ENCODE peak calls at places on chromosome 9, in eight cellular contexts. Y is NCI-H460, I is kidney glomerular epithelial cell, H is T47D, A is epithelial cell of proximal tubule, J is ureter, V is body of pancreas, B is testis. K is an unnamed sample.

GRCh38 chr9:38445154-38446043 is 21.1 kb upstream of the IGFBPL1 start:
- DNase-seq in A (no peak), V (no peak), Y (no peak), B (no peak), H (no peak), I (no peak), J (no peak), K (no peak)

GRCh38 chr9:21506910-21507795 is 25.0 kb upstream of the IFNE start:
- DNase-seq in H (peak), B (no peak), Y (no peak), J (no peak), I (peak), V (no peak), A (peak), K (no peak)

GRCh38 chr9:87140605-87141109 is 193.4 kb upstream of the GAS1 start:
- DNase-seq in B (no peak), V (no peak), J (no peak), A (no peak), Y (no peak), H (no peak), I (no peak), K (peak)

GRCh38 chr9:95017062-95017461 is 290.6 kb downstream of the AOPEP start:
- DNase-seq in A (no peak), Y (no peak), B (no peak), J (no peak), I (no peak), H (no peak), V (no peak), K (no peak)

GRCh38 chr9:6551126-6551525 is 94.4 kb downstream of the GLDC start:
- DNase-seq in B (no peak), I (no peak), V (no peak), J (no peak), A (no peak), Y (no peak), H (no peak), K (no peak)

GRCh38 chr9:121786998-121787422 is 135.6 kb downstream of the DAB2IP start:
- DNase-seq in H (no peak), V (no peak), J (no peak), Y (no peak), B (peak), A (no peak), I (no peak), K (peak)

GRCh38 chr9:90274725-90275124 is 367.9 kb downstream of the DIRAS2 start:
- DNase-seq in B (no peak), H (peak), V (no peak), A (no peak), I (no peak), J (no peak), Y (no peak), K (no peak)

GRCh38 chr9:12933957-12934356 is 159.1 kb downstream of the LURAP1L start:
- DNase-seq in V (no peak), J (no peak), B (no peak), A (peak), I (peak), Y (peak), H (no peak), K (no peak)

GRCh38 chr9:131271506-131271931 is 4.8 kb downstream of the FAM78A start:
- DNase-seq in J (no peak), A (no peak), B (no peak), I (no peak), V (no peak), H (no peak), Y (no peak), K (peak)

GRCh38 chr9:118170032-118170955 is 466.1 kb downstream of the TLR4 start:
- DNase-seq in I (peak), J (no peak), B (peak), H (peak), Y (peak), A (peak), V (no peak), K (peak)

GRCh38 chr9:86406366-86406765 is 52.2 kb upstream of the TUT7 start:
- DNase-seq in I (no peak), A (peak), H (peak), V (no peak), Y (no peak), J (no peak), B (no peak), K (no peak)

GRCh38 chr9:125544988-125545651 is 161.9 kb downstream of the MAPKAP1 start:
- DNase-seq in A (no peak), I (no peak), B (no peak), H (peak), J (no peak), V (peak), Y (no peak), K (peak)

GRCh38 chr9:14497476-14497875 is 183.5 kb upstream of the NFIB start:
- DNase-seq in I (no peak), V (no peak), Y (no peak), J (no peak), H (no peak), B (no peak), A (no peak), K (no peak)

GRCh38 chr9:7752481-7752880 is 47.1 kb downstream of the DMAC1 start:
- DNase-seq in H (no peak), V (no peak), J (no peak), B (no peak), Y (no peak), I (no peak), A (no peak), K (no peak)

K was measured in osteoblast.